ENCODE peak calls at places on chromosomes 2 and 18, in six cellular contexts. C is HepG2, N is K562, F is HFF-Myc, Z is fibroblast of lung, K is colonic mucosa. P is an unnamed sample.

GRCh38 chr2:197079832-197080555 is 153.5 kb upstream of the PGAP1 start:
- DNase-seq in C (no peak), N (no peak), F (no peak), Z (peak), K (no peak), P (no peak)

GRCh38 chr2:96119981-96120720 is 3.8 kb upstream of the ADRA2B start:
- DNase-seq in C (no peak), N (no peak), F (no peak), Z (no peak), K (no peak), P (peak)

GRCh38 chr2:98118161-98118560 is 31.2 kb downstream of the VWA3B start:
- DNase-seq in C (no peak), N (no peak), F (no peak), Z (peak), K (no peak), P (no peak)

GRCh38 chr2:200810252-200810650 is 1.5 kb upstream of the BZW1 start:
- DNase-seq in C (peak), N (no peak), F (no peak), Z (peak), K (peak), P (no peak)

GRCh38 chr2:213451542-213452256 is 167.4 kb downstream of the SPAG16 start:
- DNase-seq in C (no peak), N (no peak), F (no peak), Z (no peak), K (peak), P (no peak)

GRCh38 chr2:28463893-28464292 is 32.0 kb upstream of the PLB1 start:
- DNase-seq in C (no peak), N (no peak), F (no peak), Z (peak), K (no peak), P (no peak)

GRCh38 chr2:178514664-178515063 is 34.4 kb downstream of the PLEKHA3 start:
- DNase-seq in C (no peak), N (no peak), F (peak), Z (peak), K (no peak), P (no peak)

GRCh38 chr2:65024149-65024829 is 31.9 kb upstream of the CEP68 start:
- DNase-seq in C (no peak), N (peak), F (no peak), Z (peak), K (no peak), P (no peak)

GRCh38 chr2:69724540-69725159 is 17.3 kb upstream of the ANXA4 start:
- DNase-seq in C (peak), N (peak), F (peak), Z (peak), K (peak), P (peak)

GRCh38 chr18:50218432-50219197 is 23.7 kb upstream of the MYO5B start:
- DNase-seq in C (peak), N (peak), F (no peak), Z (peak), K (peak), P (peak)

GRCh38 chr2:63631501-63631900 is 42.7 kb downstream of the MDH1 start:
- DNase-seq in C (no peak), N (no peak), F (no peak), Z (no peak), K (no peak), P (no peak)

GRCh38 chr2:54483426-54483825 is 27.3 kb downstream of the SPTBN1 start:
- DNase-seq in C (peak), N (no peak), F (no peak), Z (peak), K (no peak), P (no peak)

GRCh38 chr2:101520246-101520645 is 45.3 kb upstream of the RFX8 start:
- DNase-seq in C (no peak), N (no peak), F (no peak), Z (peak), K (no peak), P (no peak)

GRCh38 chr2:38863061-38863695 is 12.6 kb downstream of the DHX57 start:
- DNase-seq in C (no peak), N (no peak), F (no peak), Z (no peak), K (no peak), P (no peak)

GRCh38 chr2:23111263-23111662 is 273.7 kb upstream of the KLHL29 start:
- DNase-seq in C (no peak), N (no peak), F (no peak), Z (no peak), K (no peak), P (no peak)

GRCh38 chr2:231297108-231297908 is 98.2 kb upstream of the B3GNT7 start:
- DNase-seq in C (peak), N (peak), F (no peak), Z (peak), K (peak), P (no peak)

GRCh38 chr2:118835739-118836410 is 11.6 kb downstream of the EN1 start:
- DNase-seq in C (no peak), N (no peak), F (no peak), Z (no peak), K (no peak), P (no peak)

GRCh38 chr18:57803119-57803969 is at the start of gene ATP8B1:
- DNase-seq in C (no peak), N (no peak), F (no peak), Z (peak), K (peak), P (no peak)

GRCh38 chr2:25301453-25302352 is 40.0 kb downstream of the DNMT3A start:
- DNase-seq in C (no peak), N (no peak), F (peak), Z (peak), K (no peak), P (peak)

GRCh38 chr2:168286535-168286934 is 39.1 kb upstream of the STK39 start:
- DNase-seq in C (no peak), N (no peak), F (no peak), Z (no peak), K (no peak), P (no peak)

GRCh38 chr2:112216158-112216557 is 38.7 kb downstream of the ZC3H8 start:
- DNase-seq in C (peak), N (peak), F (no peak), Z (peak), K (no peak), P (no peak)

GRCh38 chr2:66938471-66938967 is 458.6 kb upstream of the ETAA1 start:
- DNase-seq in C (no peak), N (no peak), F (no peak), Z (no peak), K (no peak), P (no peak)

GRCh38 chr2:148978026-148978685 is 60.3 kb upstream of the LYPD6B start:
- DNase-seq in C (no peak), N (no peak), F (no peak), Z (no peak), K (no peak), P (no peak)

GRCh38 chr2:17805166-17805565 is 11.1 kb upstream of the MSGN1 start:
- DNase-seq in C (no peak), N (no peak), F (no peak), Z (no peak), K (no peak), P (no peak)

GRCh38 chr2:104856973-104857261 is 3.0 kb downstream of the POU3F3 start:
- DNase-seq in C (no peak), N (no peak), F (no peak), Z (no peak), K (no peak), P (no peak)

GRCh38 chr2:191013617-191013875 is 425 bp downstream of the STAT1 start:
- DNase-seq in C (no peak), N (no peak), F (no peak), Z (no peak), K (no peak), P (no peak)

GRCh38 chr18:48573632-48574293 is 34.9 kb downstream of the CTIF start:
- DNase-seq in C (peak), N (peak), F (no peak), Z (no peak), K (no peak), P (no peak)

GRCh38 chr2:18077724-18078123 is 199.3 kb downstream of the KCNS3 start:
- DNase-seq in C (no peak), N (no peak), F (peak), Z (peak), K (no peak), P (no peak)

GRCh38 chr2:108565778-108566375 is 31.6 kb downstream of the LIMS1 start:
- DNase-seq in C (no peak), N (no peak), F (no peak), Z (no peak), K (no peak), P (no peak)

GRCh38 chr2:181077128-181077709 is 96.8 kb downstream of the UBE2E3 start:
- DNase-seq in C (peak), N (peak), F (no peak), Z (peak), K (peak), P (no peak)

GRCh38 chr2:44950646-44951045 is 9.1 kb downstream of the SIX3 start:
- DNase-seq in C (no peak), N (no peak), F (no peak), Z (no peak), K (no peak), P (no peak)

GRCh38 chr2:44951714-44952113 is 10.2 kb downstream of the SIX3 start:
- DNase-seq in C (no peak), N (no peak), F (no peak), Z (no peak), K (no peak), P (no peak)

GRCh38 chr2:44951124-44951523 is 9.6 kb downstream of the SIX3 start:
- DNase-seq in C (no peak), N (no peak), F (no peak), Z (no peak), K (no peak), P (no peak)

GRCh38 chr2:44948565-44949328 is 7.2 kb downstream of the SIX3 start:
- DNase-seq in C (no peak), N (no peak), F (no peak), Z (no peak), K (no peak), P (no peak)

DNA sequence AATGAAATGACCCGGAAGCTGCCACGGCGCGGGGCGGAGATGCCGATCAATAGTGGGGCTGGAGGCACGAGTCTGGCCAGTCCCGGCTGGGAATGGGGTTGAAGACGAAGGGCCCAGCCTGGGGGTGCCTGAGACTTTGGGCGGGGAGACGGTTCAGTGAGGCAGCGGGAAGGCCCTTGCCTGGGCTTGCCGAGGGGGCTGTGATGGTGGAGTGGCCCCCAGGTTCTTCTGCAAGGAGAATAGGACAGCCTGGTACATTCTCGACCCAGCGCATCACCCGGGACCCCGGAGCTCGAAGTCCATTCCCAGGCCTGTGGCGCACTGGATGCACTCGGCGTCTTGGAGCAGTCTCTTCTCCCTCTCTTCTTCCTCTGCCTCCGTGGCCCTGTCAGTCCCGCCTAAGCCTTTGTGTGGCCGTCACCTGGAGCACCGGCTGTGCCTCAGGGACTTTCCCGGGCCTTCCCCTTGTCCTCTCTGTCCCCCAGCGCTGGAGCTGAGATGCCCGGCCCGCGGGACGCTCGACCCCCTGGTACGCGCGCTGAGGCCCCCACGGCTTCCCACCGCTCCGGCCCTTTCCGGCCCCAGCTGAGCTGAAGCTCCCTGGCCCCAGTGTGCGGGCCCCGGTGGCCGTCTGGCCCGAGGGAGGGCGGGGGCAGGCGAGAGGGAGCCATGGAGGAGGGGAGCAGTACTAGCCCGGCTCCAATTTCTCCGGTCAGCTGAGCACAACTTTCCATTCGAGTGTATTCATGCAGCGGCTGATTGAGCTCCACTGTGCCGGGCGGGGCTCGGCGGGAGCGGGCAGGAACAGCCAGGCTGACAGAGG is 8.0 kb downstream of the SIX3 start:
- DNase-seq in C (no peak), N (no peak), F (no peak), Z (peak), K (no peak), P (no peak)
- H3K4me3 ChIP-seq in C (peak), N (no peak), F (no peak), Z (no peak), K (no peak), P (no peak)

GRCh38 chr2:173854840-173855239 is 110.3 kb downstream of the SP3 start:
- DNase-seq in C (no peak), N (no peak), F (peak), Z (peak), K (no peak), P (no peak)
- H3K4me3 ChIP-seq in C (no peak), N (no peak), F (no peak), Z (no peak), K (no peak), P (no peak)

DNA sequence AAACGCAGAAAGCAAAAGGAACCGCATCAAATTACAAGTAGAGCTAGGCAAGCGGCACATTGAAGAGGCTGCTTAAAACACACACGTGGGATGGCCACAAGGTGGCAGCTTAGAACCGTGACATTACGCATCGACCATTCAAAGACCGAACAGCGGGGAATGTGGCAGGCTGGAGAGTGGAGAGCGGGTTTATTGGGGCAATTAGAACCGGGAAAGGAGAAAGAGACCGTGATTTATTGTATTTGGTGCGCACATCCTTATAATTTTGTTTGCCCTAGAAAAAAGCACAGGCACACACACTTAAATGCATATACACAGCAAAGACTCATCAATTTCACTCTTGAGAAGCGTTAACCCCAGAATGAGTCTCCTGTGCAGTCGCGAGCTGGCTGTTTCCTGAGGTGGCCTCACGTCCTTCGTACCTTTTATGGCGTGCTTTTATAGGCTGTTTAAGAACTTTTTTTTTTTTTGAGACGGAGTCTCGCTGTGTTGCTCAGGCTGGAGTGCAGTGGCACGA is 31.7 kb upstream of the MEP1B start:
- DNase-seq in C (peak), N (peak), F (peak), Z (peak), K (peak), P (peak)
- H3K4me3 ChIP-seq in C (peak), N (no peak), F (no peak), Z (no peak), K (peak), P (peak)

DNA sequence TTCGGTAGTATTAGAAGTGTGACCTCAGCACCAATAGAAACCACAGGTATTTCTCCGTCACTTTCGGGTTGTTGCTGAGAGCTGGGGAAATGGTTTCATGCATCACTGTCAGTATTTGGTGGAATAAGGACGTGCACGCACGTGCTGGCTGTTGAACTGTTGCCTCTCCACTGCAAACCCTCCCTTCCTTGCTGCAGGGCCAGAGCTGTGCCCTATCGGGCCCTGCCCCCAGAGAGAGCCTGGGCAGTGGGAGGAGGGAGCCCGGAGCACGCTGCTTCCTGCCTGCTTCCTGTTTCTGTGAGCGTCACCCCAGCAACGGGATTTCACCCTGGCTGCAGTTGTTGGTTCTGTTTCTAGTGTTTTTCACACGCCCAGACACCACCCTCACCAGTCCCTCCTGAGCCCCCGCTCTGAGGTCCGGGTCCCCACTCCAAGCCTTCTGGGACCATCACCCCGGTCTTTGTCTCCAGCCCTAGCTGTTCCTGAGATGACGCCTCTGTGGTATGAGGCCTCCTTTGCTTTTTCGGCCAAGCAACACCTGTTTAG is 47.4 kb downstream of the LRRFIP1 start:
- DNase-seq in C (peak), N (no peak), F (peak), Z (peak), K (peak), P (peak)
- H3K4me3 ChIP-seq in C (peak), N (no peak), F (no peak), Z (no peak), K (no peak), P (peak)

GRCh38 chr2:144452169-144453038 is 67.5 kb downstream of the ZEB2 start:
- DNase-seq in C (no peak), N (peak), F (no peak), Z (peak), K (no peak), P (no peak)
- H3K4me3 ChIP-seq in C (no peak), N (no peak), F (peak), Z (peak), K (no peak), P (no peak)

GRCh38 chr2:127384529-127384928 is 3.2 kb downstream of the MAP3K2 start:
- DNase-seq in C (no peak), N (no peak), F (no peak), Z (no peak), K (no peak), P (no peak)
- H3K4me3 ChIP-seq in C (no peak), N (no peak), F (no peak), Z (no peak), K (no peak), P (no peak)

DNA sequence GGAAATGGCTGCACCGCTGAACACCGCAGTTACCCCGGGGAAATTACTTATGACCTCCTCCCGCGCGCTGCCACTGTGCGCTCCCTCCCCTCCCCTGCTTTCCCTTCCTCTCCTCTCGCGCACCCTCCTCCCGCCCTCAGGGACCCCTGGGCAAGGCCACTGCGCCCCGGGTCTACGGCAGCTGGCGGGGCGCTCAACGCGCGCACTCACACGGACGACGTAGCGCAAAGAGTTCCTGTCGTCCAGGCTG is 7.9 kb downstream of the ALPP start:
- DNase-seq in C (no peak), N (no peak), F (no peak), Z (no peak), K (no peak), P (no peak)
- H3K4me3 ChIP-seq in C (no peak), N (no peak), F (peak), Z (no peak), K (no peak), P (no peak)

GRCh38 chr2:233281986-233282603 is 25.5 kb upstream of the SAG start:
- DNase-seq in C (no peak), N (no peak), F (no peak), Z (no peak), K (no peak), P (no peak)
- H3K4me3 ChIP-seq in C (no peak), N (no peak), F (no peak), Z (no peak), K (no peak), P (no peak)

GRCh38 chr18:63157293-63158011 is 162.1 kb downstream of the BCL2 start:
- DNase-seq in C (no peak), N (no peak), F (no peak), Z (no peak), K (no peak), P (peak)
- H3K4me3 ChIP-seq in C (no peak), N (no peak), F (no peak), Z (no peak), K (no peak), P (peak)

DNA sequence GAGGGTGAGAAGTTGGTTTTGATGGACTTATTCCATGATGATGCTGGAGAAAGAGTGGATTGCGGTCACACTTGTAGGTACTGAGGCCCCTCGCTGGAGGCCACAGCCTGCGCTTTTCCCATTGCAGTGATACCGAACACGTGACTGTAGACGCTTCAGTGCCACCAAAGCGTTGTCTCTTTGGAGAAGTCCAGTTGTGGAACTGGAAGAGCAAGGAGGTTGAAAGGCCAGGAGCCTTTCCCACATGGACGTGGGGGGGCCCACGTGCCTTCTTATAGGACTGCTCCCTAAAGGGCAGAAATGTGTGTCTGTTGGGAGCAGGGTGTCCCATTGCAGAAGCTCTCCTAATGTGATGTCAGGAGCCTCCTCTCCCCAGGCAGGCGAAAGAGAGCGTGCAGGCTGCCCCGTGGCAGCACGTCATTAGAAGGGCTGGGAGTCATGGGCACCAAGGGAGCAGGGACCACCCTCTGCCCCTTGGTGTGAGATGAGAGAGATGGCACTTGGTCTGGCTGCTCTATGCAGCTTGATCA is 31.5 kb downstream of the LPIN1 start:
- DNase-seq in C (no peak), N (no peak), F (no peak), Z (no peak), K (no peak), P (no peak)
- H3K4me3 ChIP-seq in C (no peak), N (no peak), F (no peak), Z (no peak), K (no peak), P (peak)

P was measured in CD8-positive, alpha-beta memory T cell.